ENCODE peak calls at places on chromosomes 4 and X, in nine cellular contexts. T is PC-9, M is right lobe of liver, K is vagina, S is mucosa of descending colon, U is thoracic aorta, X is HepG2, D is lung, L is aorta. N is an unnamed sample. For H3K4me1, the result is how much of the 10 kb centered on the place peaks cover.

GRCh38 chr4:2843909-2844584 is 403 bp downstream of the ADD1 start:
- DNase-seq in S (peak), M (peak), U (no peak), L (no peak), D (peak), K (no peak), T (peak), X (no peak), N (no peak)

GRCh38 chr4:155692361-155692760 is 25.7 kb downstream of the GUCY1A1 start:
- DNase-seq in X (no peak), T (no peak), L (no peak), D (no peak), U (no peak), K (no peak), M (no peak), S (no peak), N (no peak)

GRCh38 chrX:155094468-155095061 is 23.3 kb downstream of the BRCC3 start:
- DNase-seq in U (no peak), X (peak), M (no peak), D (no peak), L (no peak), S (no peak), K (no peak), T (no peak), N (no peak)

GRCh38 chr4:129455462-129455861 is 359.5 kb downstream of the C4orf33 start:
- DNase-seq in U (no peak), M (no peak), D (no peak), T (no peak), L (no peak), X (no peak), S (no peak), K (no peak), N (no peak)

GRCh38 chrX:17415242-17415815 is 40.3 kb downstream of the NHS start:
- DNase-seq in S (no peak), U (no peak), D (no peak), L (no peak), M (no peak), K (no peak), T (no peak), X (no peak), N (no peak)

GRCh38 chrX:15751160-15751819 is 13.2 kb downstream of the CA5B start:
- DNase-seq in L (no peak), D (no peak), K (no peak), S (no peak), T (no peak), X (no peak), U (no peak), M (no peak), N (no peak)

GRCh38 chr4:180913750-180914149 is 1329.5 kb upstream of the TENM3 start:
- DNase-seq in M (no peak), T (no peak), X (no peak), D (no peak), U (no peak), K (no peak), S (no peak), L (no peak), N (no peak)

GRCh38 chr4:136306361-136306760 is 1225.9 kb downstream of the PCDH18 start:
- DNase-seq in T (no peak), S (no peak), K (no peak), X (no peak), D (no peak), L (no peak), U (no peak), M (no peak), N (no peak)

GRCh38 chrX:130975947-130976346 is 72.9 kb upstream of the ENOX2 start:
- DNase-seq in L (no peak), X (peak), M (no peak), T (peak), D (no peak), K (no peak), U (no peak), S (no peak), N (no peak)

GRCh38 chrX:115423091-115423490 is 133.6 kb downstream of the LUZP4 start:
- DNase-seq in S (no peak), L (no peak), X (no peak), M (no peak), T (no peak), D (no peak), U (no peak), K (no peak), N (no peak)

GRCh38 chr4:183320211-183321068 is at the start of gene CLDN22:
- DNase-seq in K (no peak), U (no peak), T (no peak), X (peak), S (no peak), D (no peak), L (no peak), M (no peak), N (no peak)

GRCh38 chrX:72305286-72306084 is at the start of gene CITED1:
- DNase-seq in S (no peak), X (no peak), D (no peak), L (no peak), K (no peak), T (no peak), U (no peak), M (no peak), N (no peak)

GRCh38 chr4:40995850-40996249 is 218.5 kb downstream of the APBB2 start:
- DNase-seq in L (no peak), X (no peak), D (no peak), U (no peak), K (no peak), M (no peak), T (no peak), S (no peak), N (no peak)

GRCh38 chr4:123361195-123361861 is 35.3 kb upstream of the SPRY1 start:
- DNase-seq in M (no peak), L (no peak), S (no peak), D (no peak), U (peak), X (no peak), K (no peak), T (peak), N (no peak)

GRCh38 chr4:144318797-144319196 is 178.3 kb upstream of the GYPA start:
- DNase-seq in S (no peak), L (no peak), U (no peak), K (no peak), X (no peak), T (no peak), D (no peak), M (no peak), N (no peak)

GRCh38 chrX:111447298-111447697 is 35.3 kb upstream of the DCX start:
- DNase-seq in X (peak), D (no peak), U (no peak), T (no peak), M (no peak), L (no peak), S (no peak), K (no peak), N (no peak)

GRCh38 chrX:136246201-136246600 is 5.0 kb downstream of the MAP7D3 start:
- DNase-seq in M (no peak), D (no peak), S (no peak), T (no peak), U (no peak), X (no peak), K (no peak), L (no peak), N (no peak)

GRCh38 chr4:101441446-101441845 is 94.1 kb upstream of the PPP3CA start:
- DNase-seq in X (no peak), D (no peak), S (no peak), M (no peak), L (no peak), U (no peak), T (no peak), K (no peak), N (no peak)

GRCh38 chrX:50747471-50747900 is 66.5 kb downstream of the SHROOM4 start:
- DNase-seq in X (peak), L (no peak), T (no peak), D (no peak), M (no peak), S (no peak), U (no peak), K (no peak), N (no peak)

GRCh38 chr4:86184216-86184915 is 175.5 kb downstream of the MAPK10 start:
- DNase-seq in D (no peak), K (no peak), X (no peak), U (no peak), S (no peak), T (no peak), L (no peak), M (no peak), N (no peak)

GRCh38 chr4:168766537-168767316 is 243.3 kb downstream of the CBR4 start:
- DNase-seq in D (no peak), U (no peak), K (no peak), M (no peak), T (peak), X (no peak), L (no peak), S (no peak), N (no peak)

GRCh38 chrX:75603833-75604232 is 81.0 kb upstream of the ZDHHC15 start:
- DNase-seq in U (no peak), M (no peak), L (no peak), X (peak), S (no peak), D (no peak), K (no peak), T (no peak), N (no peak)

GRCh38 chr4:30434656-30435055 is 285.5 kb upstream of the PCDH7 start:
- DNase-seq in D (no peak), K (no peak), M (no peak), L (no peak), U (no peak), S (no peak), T (no peak), X (no peak), N (no peak)

GRCh38 chr4:113643505-113643904 is 118.0 kb downstream of the CAMK2D start:
- DNase-seq in K (no peak), M (no peak), X (no peak), S (no peak), U (no peak), L (no peak), D (no peak), T (no peak), N (no peak)

GRCh38 chr4:41074227-41074626 is 140.1 kb downstream of the APBB2 start:
- DNase-seq in T (no peak), D (no peak), K (no peak), X (no peak), L (no peak), M (no peak), U (no peak), S (no peak), N (no peak)

GRCh38 chr4:5992171-5993062 is 25.8 kb downstream of the C4orf50 start:
- DNase-seq in T (no peak), X (no peak), S (no peak), D (no peak), U (no peak), K (no peak), L (no peak), M (no peak), N (no peak)

GRCh38 chr4:5993876-5994811 is 24.1 kb downstream of the C4orf50 start:
- DNase-seq in S (no peak), X (no peak), U (no peak), D (no peak), T (no peak), M (no peak), L (peak), K (no peak), N (no peak)

GRCh38 chr4:5990446-5991160 is 27.6 kb downstream of the C4orf50 start:
- DNase-seq in L (no peak), S (no peak), U (no peak), M (no peak), T (no peak), D (no peak), X (no peak), K (no peak), N (no peak)

GRCh38 chr4:5995901-5996623 is 22.2 kb downstream of the C4orf50 start:
- DNase-seq in D (no peak), T (no peak), K (no peak), U (no peak), S (no peak), M (no peak), L (peak), X (no peak), N (no peak)

GRCh38 chr4:5993063-5993745 is 25.0 kb downstream of the C4orf50 start:
- DNase-seq in U (no peak), X (no peak), L (no peak), K (no peak), T (no peak), M (no peak), S (no peak), D (no peak), N (no peak)
- H3K4me3 ChIP-seq in U (no peak), X (no peak), L (no peak), K (no peak), T (no peak), M (no peak), S (no peak), D (no peak), N (no peak)

DNA sequence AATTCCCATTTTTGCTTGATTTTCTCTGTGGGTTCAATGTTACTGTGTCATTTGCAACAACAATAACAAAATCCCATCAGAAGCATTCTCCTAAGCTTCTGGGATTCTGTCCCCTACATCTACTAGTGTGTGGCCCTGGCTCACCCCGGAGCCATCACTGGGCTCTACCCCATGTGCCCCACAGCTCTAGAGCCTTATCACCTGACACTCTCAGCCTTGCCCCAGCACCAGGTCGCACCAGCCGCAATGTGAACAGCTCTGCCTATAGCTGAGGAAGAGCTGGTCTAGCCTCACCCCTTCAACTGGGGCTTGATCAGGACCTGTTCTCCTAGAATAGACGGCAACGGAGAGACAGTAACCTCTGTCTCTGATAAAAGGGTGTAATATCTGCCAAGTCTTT is 161.7 kb downstream of the SHROOM3 start:
- DNase-seq in S (no peak), X (no peak), T (no peak), U (no peak), K (no peak), M (no peak), D (no peak), L (no peak), N (no peak)
- H3K4me1 ChIP-seq in S (under half), X (under half), T (under half), U (under half), K (under half), M (under half), D (under half), L (under half), N (under half)

GRCh38 chrX:140713174-140713539 is 3.6 kb downstream of the LINC00632 start:
- DNase-seq in S (no peak), L (no peak), X (no peak), D (no peak), U (no peak), T (no peak), M (no peak), K (no peak), N (no peak)

GRCh38 chrX:140712413-140713173 is 3.0 kb downstream of the LINC00632 start:
- DNase-seq in D (peak), S (peak), U (peak), X (no peak), M (peak), T (no peak), K (no peak), L (peak), N (peak)

GRCh38 chrX:140709421-140709846 is at the start of gene LINC00632:
- DNase-seq in S (no peak), M (no peak), D (no peak), T (no peak), L (no peak), K (no peak), U (no peak), X (no peak), N (no peak)

GRCh38 chrX:140715787-140716186 is 6.2 kb downstream of the LINC00632 start:
- DNase-seq in X (no peak), K (no peak), S (no peak), T (no peak), M (no peak), D (no peak), U (no peak), L (no peak), N (no peak)

GRCh38 chrX:140710710-140711109 is 1.2 kb downstream of the LINC00632 start:
- DNase-seq in X (no peak), S (no peak), M (no peak), D (no peak), L (no peak), K (no peak), T (no peak), U (no peak), N (no peak)
- H3K4me3 ChIP-seq in X (no peak), S (no peak), M (no peak), D (no peak), L (no peak), K (no peak), T (no peak), U (no peak), N (no peak)

DNA sequence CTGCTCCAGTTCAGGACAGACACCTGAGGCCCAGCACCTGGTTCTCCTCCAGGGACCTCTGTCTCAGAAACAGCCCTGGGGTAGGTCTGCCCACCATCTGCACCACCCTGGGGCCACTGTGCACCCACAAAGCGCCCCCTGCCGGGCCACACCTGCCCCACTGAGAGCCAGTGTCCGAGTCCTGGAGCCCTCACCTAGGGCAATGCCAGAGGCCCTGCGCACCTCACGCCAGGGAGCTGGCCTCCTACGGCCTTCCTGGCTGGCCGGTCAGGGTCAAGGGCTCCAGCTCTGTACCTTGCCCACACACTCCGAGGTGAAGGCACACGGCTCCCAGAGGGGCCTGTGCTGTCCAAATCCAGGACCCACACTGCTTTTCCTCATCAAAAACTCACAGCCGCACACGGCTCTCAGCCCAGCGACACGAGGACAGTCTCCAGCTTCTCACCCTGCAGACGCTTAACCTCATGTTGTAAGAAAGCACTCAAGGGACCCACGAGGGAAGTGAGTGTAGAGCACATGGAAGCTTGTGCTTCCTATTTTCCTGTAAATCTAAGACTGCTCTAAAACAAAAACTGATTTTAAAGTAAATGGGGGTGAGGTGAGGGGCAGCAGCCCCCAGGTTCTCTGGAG is 5.4 kb downstream of the CTBP1 start:
- DNase-seq in K (no peak), T (no peak), S (peak), L (peak), M (peak), D (no peak), U (no peak), X (no peak), N (peak)
- H3K4me1 ChIP-seq in K (half or more), T (under half), S (half or more), L (under half), M (under half), D (under half), U (under half), X (under half), N (under half)

DNA sequence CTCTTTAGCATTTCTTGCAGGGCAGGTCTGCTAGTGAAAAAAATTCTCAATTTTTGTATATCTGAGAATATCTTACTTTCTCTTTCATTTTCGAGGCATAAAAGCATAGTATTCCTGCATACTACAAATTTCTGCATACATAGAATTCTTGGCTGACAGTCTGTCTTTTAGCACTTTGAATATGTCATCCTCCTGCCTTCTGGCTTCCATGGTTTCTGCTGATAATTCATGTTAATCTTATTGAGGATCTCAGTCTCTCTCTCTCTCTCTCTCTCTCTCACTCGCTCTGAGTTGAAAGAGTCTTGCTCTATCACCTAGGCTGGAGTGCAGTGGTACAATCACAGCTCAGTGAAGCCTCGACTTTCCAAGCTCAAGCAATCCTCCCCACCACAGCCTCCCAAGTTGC is 161.1 kb downstream of the FNIP2 start:
- DNase-seq in T (no peak), X (no peak), S (no peak), D (no peak), U (no peak), K (no peak), M (no peak), L (no peak), N (no peak)
- H3K4me3 ChIP-seq in T (no peak), X (no peak), S (no peak), D (no peak), U (peak), K (no peak), M (peak), L (no peak), N (no peak)

GRCh38 chr4:186823989-186824388 is 100.3 kb upstream of the FAT1 start:
- DNase-seq in X (peak), S (no peak), M (no peak), U (no peak), L (no peak), K (no peak), T (no peak), D (no peak), N (no peak)
- H3K4me1 ChIP-seq in X (half or more), S (under half), M (under half), U (under half), L (under half), K (under half), T (under half), D (under half), N (under half)

GRCh38 chrX:46117234-46117633 is 428.0 kb downstream of the ZNF674 start:
- DNase-seq in L (no peak), U (no peak), S (peak), M (no peak), T (no peak), K (no peak), D (no peak), X (no peak), N (no peak)
- H3K4me3 ChIP-seq in L (no peak), U (no peak), S (no peak), M (no peak), T (no peak), K (no peak), D (no peak), X (no peak), N (no peak)

DNA sequence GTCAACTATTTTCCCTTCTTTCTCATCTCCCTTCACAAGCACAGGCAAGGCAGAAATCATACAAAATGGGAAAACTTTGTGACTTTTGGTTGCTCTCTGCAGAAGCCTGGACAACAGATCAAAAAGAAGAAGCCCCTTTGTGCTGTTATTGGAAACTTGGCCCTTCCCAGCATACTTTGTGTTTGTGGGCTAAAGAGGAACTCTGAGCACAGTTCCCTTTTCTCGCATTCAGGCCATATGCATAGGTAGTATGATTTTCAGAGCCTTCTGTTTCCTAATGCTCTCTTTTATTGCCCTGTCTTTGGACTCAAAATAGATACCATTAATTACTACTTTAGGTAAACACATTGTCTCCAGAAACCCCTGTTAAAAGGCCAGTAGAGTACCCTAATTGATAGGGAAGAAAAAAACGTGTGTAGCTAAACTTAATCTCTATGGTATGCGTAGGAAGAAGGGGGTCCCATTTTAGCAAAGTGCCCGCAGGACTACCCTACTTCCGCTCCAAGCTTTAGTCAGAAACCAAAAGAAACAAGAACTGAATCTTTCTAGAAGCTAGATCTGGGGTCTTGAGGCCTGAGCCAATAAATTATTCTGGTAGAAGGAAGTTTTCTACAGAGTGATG is 26.6 kb downstream of the VSIG4 start:
- DNase-seq in X (no peak), D (no peak), K (no peak), S (no peak), T (no peak), U (no peak), L (no peak), M (no peak), N (no peak)
- H3K4me1 ChIP-seq in X (under half), D (under half), K (under half), S (under half), T (under half), U (under half), L (under half), M (under half), N (under half)

GRCh38 chr4:10747186-10747585 is 62.6 kb upstream of the CLNK start:
- DNase-seq in L (no peak), T (no peak), S (no peak), K (no peak), D (no peak), M (no peak), U (no peak), X (no peak), N (no peak)
- H3K4me3 ChIP-seq in L (no peak), T (no peak), S (no peak), K (no peak), D (no peak), M (no peak), U (no peak), X (no peak), N (no peak)

N was measured in tibial nerve.